ENCODE peak calls at places on chromosomes 4 and X, in eight cellular contexts. L, W, T, G, V, E, O and B are unnamed samples.

GRCh38 chr4:117429506-117429905 is 344.1 kb upstream of the TRAM1L1 start:
- DNase-seq in G (no peak), E (no peak), W (no peak), O (no peak), T (no peak), L (no peak), V (no peak), B (no peak)

GRCh38 chr4:127965803-127966175 is 583 bp downstream of the ABHD18 start:
- DNase-seq in O (no peak), G (peak; percentile 83), L (peak; percentile 82), W (peak; percentile 40), V (peak; percentile 80), E (peak; percentile 14), T (peak; percentile 82), B (peak; percentile 61)

GRCh38 chr4:73127839-73128448 is 58.4 kb upstream of the COX18 start:
- DNase-seq in W (no peak), L (no peak), V (peak; percentile 8), O (no peak), T (no peak), G (peak; percentile 35), E (peak; percentile 20), B (peak; percentile 38)

GRCh38 chrX:65926095-65927019 is 113.5 kb downstream of the VSIG4 start:
- DNase-seq in G (no peak), O (no peak), E (no peak), V (peak; percentile 75), T (no peak), L (no peak), W (no peak), B (peak; percentile 86)

GRCh38 chr4:70183168-70183939 is 12.2 kb upstream of the ODAM start:
- DNase-seq in G (peak; percentile 79), T (peak; percentile 56), W (peak; percentile 5), L (peak; percentile 12), V (no peak), E (peak; percentile 67), O (peak; percentile 63), B (peak; percentile 46)

GRCh38 chr4:48333587-48333986 is 7.7 kb upstream of the SLAIN2 start:
- DNase-seq in T (no peak), L (no peak), W (no peak), V (no peak), G (no peak), E (no peak), O (no peak), B (no peak)

GRCh38 chrX:70954871-70955270 is 24.0 kb upstream of the SLC7A3 start:
- DNase-seq in L (no peak), E (no peak), V (no peak), O (no peak), G (no peak), W (no peak), T (no peak), B (no peak)

GRCh38 chrX:10579753-10580060 is 40.7 kb downstream of the MID1 start:
- DNase-seq in E (peak; percentile 39), O (no peak), L (no peak), V (no peak), W (no peak), T (no peak), G (no peak), B (no peak)

GRCh38 chr4:149164282-149164681 is 651.4 kb downstream of the IQCM start:
- DNase-seq in T (peak; percentile 80), G (peak; percentile 5), E (peak; percentile 83), V (no peak), L (no peak), O (peak; percentile 72), W (no peak), B (no peak)

GRCh38 chr4:101706535-101707057 is 83.9 kb upstream of the BANK1 start:
- DNase-seq in W (no peak), G (no peak), O (no peak), E (no peak), T (no peak), L (no peak), V (no peak), B (no peak)

GRCh38 chrX:110268875-110269274 is 49.0 kb downstream of the AMMECR1 start:
- DNase-seq in V (peak; percentile 5), W (no peak), O (no peak), G (no peak), L (no peak), T (no peak), E (no peak), B (no peak)

GRCh38 chr4:153418581-153418980 is 47.6 kb upstream of the TMEM131L start:
- DNase-seq in W (no peak), T (peak; percentile 69), G (no peak), V (no peak), O (no peak), L (peak; percentile 16), E (no peak), B (no peak)

GRCh38 chr4:188025476-188025875 is 29.9 kb downstream of the ZFP42 start:
- DNase-seq in E (no peak), O (no peak), G (no peak), V (no peak), T (no peak), W (no peak), L (peak; percentile 46), B (no peak)

GRCh38 chrX:3520987-3521875 is 174.8 kb upstream of the MXRA5 start:
- DNase-seq in T (no peak), O (no peak), E (no peak), L (no peak), G (no peak), W (no peak), V (no peak), B (no peak)

GRCh38 chr4:139050436-139050835 is 34.9 kb downstream of the NOCT start:
- DNase-seq in T (no peak), V (no peak), G (no peak), L (no peak), O (no peak), W (no peak), E (no peak), B (no peak)

GRCh38 chr4:108044951-108045686 is 55.4 kb downstream of the HADH start:
- DNase-seq in V (no peak), L (no peak), E (no peak), T (no peak), O (no peak), W (no peak), G (peak; percentile 34), B (no peak)

GRCh38 chr4:56374956-56375355 is 12.3 kb downstream of the AASDH start:
- DNase-seq in W (no peak), E (no peak), T (no peak), V (no peak), G (no peak), L (no peak), O (no peak), B (no peak)

GRCh38 chrX:112513154-112513553 is 166.6 kb downstream of the LHFPL1 start:
- DNase-seq in E (no peak), O (no peak), G (peak; percentile 56), T (peak; percentile 72), L (no peak), W (no peak), V (no peak), B (no peak)

GRCh38 chr4:25377572-25377882 is 464 bp downstream of the ANAPC4 start:
- DNase-seq in V (no peak), O (no peak), E (no peak), G (no peak), T (no peak), W (no peak), L (no peak), B (peak; percentile 1)

GRCh38 chr4:127623755-127624087 is 9.0 kb upstream of the INTU start:
- DNase-seq in T (no peak), O (no peak), G (peak; percentile 10), E (peak; percentile 37), W (no peak), V (no peak), L (no peak), B (no peak)

GRCh38 chrX:107154787-107155620 is 36.4 kb upstream of the RBM41 start:
- DNase-seq in W (peak; percentile 3), G (peak; percentile 19), T (peak; percentile 85), V (no peak), L (peak; percentile 29), O (no peak), E (peak; percentile 6), B (no peak)

GRCh38 chr4:44017422-44017739 is 431.2 kb downstream of the KCTD8 start:
- DNase-seq in L (peak; percentile 56), T (no peak), E (no peak), W (no peak), G (no peak), O (no peak), V (no peak), B (no peak)

GRCh38 chr4:128709268-128709667 is 100.2 kb upstream of the JADE1 start:
- DNase-seq in G (no peak), L (no peak), O (no peak), E (no peak), W (no peak), V (peak; percentile 29), T (no peak), B (peak; percentile 32)

GRCh38 chr4:141686929-141687328 is 50.5 kb downstream of the IL15 start:
- DNase-seq in W (no peak), L (no peak), G (no peak), E (no peak), T (no peak), V (no peak), O (no peak), B (no peak)

GRCh38 chr4:87574996-87575395 is 33.3 kb upstream of the DSPP start:
- DNase-seq in W (no peak), L (no peak), O (no peak), T (no peak), G (no peak), V (no peak), E (no peak), B (no peak)